ENCODE peak calls at places on chromosomes 6 and 20, in eight cellular contexts. One of them, this sample, is unnamed. For H3K36me3, the result is how much of the 10 kb centered on the place peaks cover.

GRCh38 chr6:117317261-117317660 is 51.9 kb downstream of the VGLL2 start:
- DNase-seq in GM12878: no peak
- DNase-seq in Panc1: peak
- DNase-seq in breast epithelium: no peak
- DNase-seq in HepG2: peak
- DNase-seq in stomach: no peak
- DNase-seq in HCT116: peak
- DNase-seq in spleen: no peak
- DNase-seq in this sample: no peak

GRCh38 chr6:15431762-15432495 is 186.1 kb downstream of the JARID2 start:
- DNase-seq in Panc1: no peak
- DNase-seq in stomach: no peak
- DNase-seq in HepG2: peak
- DNase-seq in HCT116: no peak
- DNase-seq in spleen: no peak
- DNase-seq in breast epithelium: no peak
- DNase-seq in GM12878: no peak
- DNase-seq in this sample: no peak

GRCh38 chr6:25122622-25123237 is 156.4 kb upstream of the CARMIL1 start:
- DNase-seq in spleen: no peak
- DNase-seq in Panc1: no peak
- DNase-seq in stomach: no peak
- DNase-seq in HCT116: no peak
- DNase-seq in GM12878: no peak
- DNase-seq in HepG2: no peak
- DNase-seq in breast epithelium: no peak
- DNase-seq in this sample: no peak

GRCh38 chr6:379367-380181 is 12.0 kb upstream of the IRF4 start:
- DNase-seq in HepG2: no peak
- DNase-seq in HCT116: no peak
- DNase-seq in breast epithelium: no peak
- DNase-seq in stomach: no peak
- DNase-seq in GM12878: no peak
- DNase-seq in Panc1: no peak
- DNase-seq in spleen: peak
- DNase-seq in this sample: no peak

GRCh38 chr6:26328265-26328844 is 36.6 kb upstream of the BTN3A2 start:
- DNase-seq in breast epithelium: no peak
- DNase-seq in HCT116: no peak
- DNase-seq in Panc1: no peak
- DNase-seq in stomach: no peak
- DNase-seq in GM12878: no peak
- DNase-seq in HepG2: no peak
- DNase-seq in spleen: no peak
- DNase-seq in this sample: peak

GRCh38 chr20:31861346-31862156 is 8.8 kb downstream of the DUSP15 start:
- DNase-seq in HepG2: peak
- DNase-seq in HCT116: peak
- DNase-seq in spleen: peak
- DNase-seq in Panc1: no peak
- DNase-seq in breast epithelium: peak
- DNase-seq in stomach: peak
- DNase-seq in GM12878: no peak
- DNase-seq in this sample: no peak

GRCh38 chr20:33532753-33533459 is 43.0 kb downstream of the CBFA2T2 start:
- DNase-seq in Panc1: no peak
- DNase-seq in GM12878: no peak
- DNase-seq in breast epithelium: no peak
- DNase-seq in HepG2: no peak
- DNase-seq in spleen: no peak
- DNase-seq in HCT116: no peak
- DNase-seq in stomach: no peak
- DNase-seq in this sample: no peak

GRCh38 chr6:6724319-6725119 is 136.0 kb downstream of the LY86 start:
- DNase-seq in stomach: peak
- DNase-seq in HCT116: peak
- DNase-seq in breast epithelium: no peak
- DNase-seq in GM12878: no peak
- DNase-seq in HepG2: peak
- DNase-seq in Panc1: peak
- DNase-seq in spleen: peak
- DNase-seq in this sample: peak

GRCh38 chr6:81023007-81023582 is 729.4 kb downstream of the TENT5A start:
- DNase-seq in GM12878: no peak
- DNase-seq in HCT116: peak
- DNase-seq in breast epithelium: no peak
- DNase-seq in spleen: no peak
- DNase-seq in Panc1: no peak
- DNase-seq in HepG2: no peak
- DNase-seq in stomach: no peak
- DNase-seq in this sample: peak

GRCh38 chr6:43944908-43945777 is 175.1 kb downstream of the VEGFA start:
- DNase-seq in HepG2: no peak
- DNase-seq in HCT116: no peak
- DNase-seq in breast epithelium: no peak
- DNase-seq in stomach: no peak
- DNase-seq in spleen: no peak
- DNase-seq in Panc1: no peak
- DNase-seq in GM12878: no peak
- DNase-seq in this sample: no peak

DNA sequence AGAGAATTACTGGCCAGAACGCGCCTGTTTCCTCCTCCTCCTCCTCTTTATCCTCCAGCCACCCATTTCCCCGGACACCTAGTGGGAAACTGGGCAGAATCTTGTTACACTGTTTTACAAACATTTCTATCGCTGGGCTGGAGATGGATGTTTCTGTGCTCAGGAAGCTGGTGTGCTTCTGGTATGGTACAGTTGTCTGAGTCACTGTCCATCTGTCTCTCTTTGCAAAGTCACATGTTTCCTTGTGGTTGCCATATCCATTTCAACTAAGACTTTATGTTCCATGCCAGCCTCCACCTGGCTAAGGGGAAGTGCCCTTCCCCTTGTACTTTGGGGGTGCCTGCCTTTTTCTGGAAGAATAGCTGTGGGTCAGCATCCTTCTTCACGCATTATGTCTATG is 52.9 kb upstream of the SLC22A16 start:
- DNase-seq in stomach: no peak
- DNase-seq in HCT116: no peak
- DNase-seq in Panc1: no peak
- DNase-seq in HepG2: no peak
- DNase-seq in spleen: no peak
- DNase-seq in breast epithelium: no peak
- DNase-seq in GM12878: no peak
- DNase-seq in this sample: no peak
- TF ChIP-seq POLR2AphosphoS5 in stomach: no peak
- TF ChIP-seq POLR2AphosphoS5 in HCT116: no peak
- TF ChIP-seq POLR2AphosphoS5 in Panc1: no peak
- TF ChIP-seq POLR2AphosphoS5 in HepG2: no peak
- TF ChIP-seq POLR2AphosphoS5 in spleen: no peak
- TF ChIP-seq POLR2AphosphoS5 in breast epithelium: no peak
- TF ChIP-seq POLR2AphosphoS5 in GM12878: no peak
- TF ChIP-seq POLR2AphosphoS5 in this sample: no peak

DNA sequence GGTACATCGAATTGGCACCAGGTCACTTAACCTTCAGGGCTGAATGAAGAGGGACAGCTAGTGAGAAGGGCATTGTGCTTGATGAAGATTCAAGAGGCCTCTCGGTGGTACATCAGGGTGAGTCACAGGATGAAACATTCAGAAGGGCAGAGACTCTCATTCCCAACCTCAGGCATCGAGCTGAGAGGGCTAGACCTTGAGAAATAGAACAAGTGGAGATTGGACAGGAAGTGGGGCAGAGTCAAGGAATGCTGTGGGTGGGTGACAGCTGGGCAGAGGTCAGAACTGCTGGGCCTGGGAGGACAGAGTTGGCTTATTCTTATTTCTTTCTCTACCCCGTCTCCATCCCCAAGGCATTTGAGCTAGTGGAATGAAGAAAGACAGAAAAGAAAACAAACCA is 126.0 kb downstream of the SCML4 start:
- DNase-seq in breast epithelium: no peak
- DNase-seq in spleen: no peak
- DNase-seq in HCT116: no peak
- DNase-seq in HepG2: no peak
- DNase-seq in GM12878: no peak
- DNase-seq in Panc1: no peak
- DNase-seq in stomach: no peak
- DNase-seq in this sample: no peak
- H3K27ac ChIP-seq in breast epithelium: peak
- H3K27ac ChIP-seq in spleen: no peak
- H3K27ac ChIP-seq in HCT116: no peak
- H3K27ac ChIP-seq in HepG2: no peak
- H3K27ac ChIP-seq in GM12878: no peak
- H3K27ac ChIP-seq in Panc1: no peak
- H3K27ac ChIP-seq in stomach: no peak
- H3K27ac ChIP-seq in this sample: no peak

GRCh38 chr6:78967191-78967590 is 99.8 kb downstream of the IRAK1BP1 start:
- DNase-seq in HepG2: no peak
- DNase-seq in breast epithelium: no peak
- DNase-seq in HCT116: no peak
- DNase-seq in Panc1: no peak
- DNase-seq in spleen: no peak
- DNase-seq in GM12878: no peak
- DNase-seq in stomach: no peak
- DNase-seq in this sample: no peak
- H3K36me3 ChIP-seq in HepG2: half or more
- H3K36me3 ChIP-seq in breast epithelium: under half
- H3K36me3 ChIP-seq in HCT116: under half
- H3K36me3 ChIP-seq in Panc1: half or more
- H3K36me3 ChIP-seq in spleen: under half
- H3K36me3 ChIP-seq in GM12878: under half
- H3K36me3 ChIP-seq in stomach: under half
- H3K36me3 ChIP-seq in this sample: half or more

DNA sequence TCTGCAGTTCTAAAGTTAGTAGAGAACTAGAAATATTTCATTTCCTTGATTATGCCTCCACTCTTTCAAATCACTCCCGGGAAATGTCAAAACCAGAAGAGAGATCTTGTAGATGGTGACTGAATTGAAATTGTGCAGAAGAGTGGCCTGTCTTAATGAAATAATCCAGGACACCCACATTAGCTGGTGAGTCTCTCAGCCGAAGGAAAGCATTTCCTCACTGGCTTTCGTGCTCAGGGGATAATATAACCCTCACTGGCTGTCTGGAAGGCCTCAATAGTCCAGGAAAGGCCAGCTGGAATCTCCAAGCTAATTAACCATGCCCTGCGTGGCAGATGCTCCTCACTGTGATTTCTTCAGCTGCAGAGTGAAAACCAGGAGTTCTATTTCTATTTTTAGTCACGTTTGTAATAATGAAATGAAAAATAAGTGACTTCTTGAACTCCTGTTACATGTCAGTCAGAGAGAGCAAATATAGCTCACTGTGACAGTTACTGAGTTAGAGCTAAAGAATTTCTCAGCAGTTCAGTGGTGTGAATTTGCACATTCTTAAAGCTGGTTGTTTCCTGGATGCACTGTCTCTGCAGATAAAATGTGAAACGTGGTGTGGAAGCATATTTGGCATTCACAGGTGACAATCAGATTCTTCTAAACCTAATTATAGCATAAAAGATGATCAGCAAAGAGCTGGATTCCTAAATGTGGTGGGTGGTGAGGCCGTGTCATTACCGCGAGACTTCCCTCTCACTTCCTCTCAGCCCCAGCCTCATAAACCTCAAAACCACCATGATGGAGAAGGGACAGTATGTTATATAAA is 211.7 kb downstream of the LMBRD1 start:
- DNase-seq in HepG2: no peak
- DNase-seq in Panc1: no peak
- DNase-seq in spleen: no peak
- DNase-seq in breast epithelium: no peak
- DNase-seq in HCT116: no peak
- DNase-seq in GM12878: peak
- DNase-seq in stomach: no peak
- DNase-seq in this sample: no peak
- TF ChIP-seq POLR2AphosphoS5 in HepG2: no peak
- TF ChIP-seq POLR2AphosphoS5 in Panc1: no peak
- TF ChIP-seq POLR2AphosphoS5 in spleen: no peak
- TF ChIP-seq POLR2AphosphoS5 in breast epithelium: no peak
- TF ChIP-seq POLR2AphosphoS5 in HCT116: no peak
- TF ChIP-seq POLR2AphosphoS5 in GM12878: no peak
- TF ChIP-seq POLR2AphosphoS5 in stomach: peak
- TF ChIP-seq POLR2AphosphoS5 in this sample: no peak

GRCh38 chr20:45765307-45765910 is 26.3 kb downstream of the WFDC3 start:
- DNase-seq in GM12878: no peak
- DNase-seq in stomach: no peak
- DNase-seq in breast epithelium: no peak
- DNase-seq in Panc1: no peak
- DNase-seq in HCT116: no peak
- DNase-seq in HepG2: no peak
- DNase-seq in spleen: no peak
- DNase-seq in this sample: no peak
- H3K27ac ChIP-seq in GM12878: no peak
- H3K27ac ChIP-seq in stomach: no peak
- H3K27ac ChIP-seq in breast epithelium: no peak
- H3K27ac ChIP-seq in Panc1: no peak
- H3K27ac ChIP-seq in HCT116: no peak
- H3K27ac ChIP-seq in HepG2: no peak
- H3K27ac ChIP-seq in spleen: no peak
- H3K27ac ChIP-seq in this sample: no peak

GRCh38 chr20:38049800-38050199 is 16.3 kb downstream of the RPRD1B start:
- DNase-seq in HepG2: peak
- DNase-seq in stomach: no peak
- DNase-seq in breast epithelium: no peak
- DNase-seq in HCT116: no peak
- DNase-seq in spleen: no peak
- DNase-seq in GM12878: no peak
- DNase-seq in Panc1: no peak
- DNase-seq in this sample: no peak

GRCh38 chr20:38054647-38055046 is 21.1 kb downstream of the RPRD1B start:
- DNase-seq in Panc1: no peak
- DNase-seq in GM12878: no peak
- DNase-seq in HCT116: no peak
- DNase-seq in spleen: no peak
- DNase-seq in breast epithelium: no peak
- DNase-seq in HepG2: no peak
- DNase-seq in stomach: no peak
- DNase-seq in this sample: no peak

GRCh38 chr20:38046572-38046971 is 13.0 kb downstream of the RPRD1B start:
- DNase-seq in HCT116: no peak
- DNase-seq in Panc1: no peak
- DNase-seq in spleen: no peak
- DNase-seq in breast epithelium: no peak
- DNase-seq in HepG2: no peak
- DNase-seq in GM12878: no peak
- DNase-seq in stomach: no peak
- DNase-seq in this sample: no peak

GRCh38 chr20:38052870-38053269 is 19.3 kb downstream of the RPRD1B start:
- DNase-seq in HCT116: no peak
- DNase-seq in Panc1: no peak
- DNase-seq in HepG2: no peak
- DNase-seq in spleen: no peak
- DNase-seq in breast epithelium: no peak
- DNase-seq in stomach: no peak
- DNase-seq in GM12878: no peak
- DNase-seq in this sample: no peak

GRCh38 chr20:38050691-38051090 is 17.1 kb downstream of the RPRD1B start:
- DNase-seq in HepG2: no peak
- DNase-seq in breast epithelium: no peak
- DNase-seq in Panc1: no peak
- DNase-seq in GM12878: no peak
- DNase-seq in HCT116: no peak
- DNase-seq in spleen: no peak
- DNase-seq in stomach: no peak
- DNase-seq in this sample: no peak
- H3K36me3 ChIP-seq in HepG2: half or more
- H3K36me3 ChIP-seq in breast epithelium: under half
- H3K36me3 ChIP-seq in Panc1: under half
- H3K36me3 ChIP-seq in GM12878: under half
- H3K36me3 ChIP-seq in HCT116: under half
- H3K36me3 ChIP-seq in spleen: under half
- H3K36me3 ChIP-seq in stomach: under half
- H3K36me3 ChIP-seq in this sample: half or more